ENCODE peak calls at places on chromosomes 4 and X, in eight cellular contexts. H is PC-9; O is mammary epithelial cell; B is heart right ventricle; C is HCT116; D is CD8-positive, alpha-beta T cell; L is CD8-positive, alpha-beta memory T cell; Q is HepG2. M is an unnamed sample.

GRCh38 chrX:48573690-48574269 is 504 bp upstream of the RBM3 start:
- DNase-seq in H (no peak), O (no peak), B (peak; percentile 42), C (no peak), D (peak; percentile 69), L (no peak), Q (no peak), M (no peak)

GRCh38 chr4:9703391-9703790 is 78.0 kb upstream of the DRD5 start:
- DNase-seq in H (peak; percentile 41), O (peak; percentile 34), B (peak; percentile 37), C (peak; percentile 52), D (peak; percentile 73), L (peak; percentile 46), Q (peak; percentile 35), M (peak; percentile 43)

GRCh38 chr4:31983677-31984076 is 1263.5 kb downstream of the PCDH7 start:
- DNase-seq in H (no peak), O (no peak), B (no peak), C (no peak), D (no peak), L (no peak), Q (no peak), M (no peak)

GRCh38 chr4:676871-677235 is 2.5 kb downstream of the MYL5 start:
- DNase-seq in H (no peak), O (no peak), B (no peak), C (no peak), D (no peak), L (no peak), Q (no peak), M (no peak)

GRCh38 chrX:1466232-1466661 is 13.5 kb upstream of the ASMTL start:
- DNase-seq in H (no peak), O (no peak), B (no peak), C (no peak), D (peak; percentile 15), L (no peak), Q (no peak), M (no peak)

GRCh38 chr4:80184791-80185756 is 12.2 kb upstream of the PRDM8 start:
- DNase-seq in H (no peak), O (no peak), B (no peak), C (no peak), D (no peak), L (no peak), Q (no peak), M (no peak)

GRCh38 chrX:65516756-65517155 is 17.8 kb downstream of the LAS1L start:
- DNase-seq in H (no peak), O (no peak), B (no peak), C (no peak), D (no peak), L (no peak), Q (no peak), M (no peak)

GRCh38 chr4:123877561-123877960 is 481.0 kb downstream of the SPRY1 start:
- DNase-seq in H (no peak), O (no peak), B (no peak), C (no peak), D (no peak), L (no peak), Q (no peak), M (no peak)

GRCh38 chr4:152935138-152935537 is 985 bp upstream of the FHDC1 start:
- DNase-seq in H (peak; percentile 68), O (no peak), B (no peak), C (peak; percentile 16), D (no peak), L (no peak), Q (no peak), M (no peak)

GRCh38 chr4:141706445-141706844 is 70.1 kb downstream of the IL15 start:
- DNase-seq in H (no peak), O (no peak), B (no peak), C (no peak), D (no peak), L (no peak), Q (no peak), M (no peak)

GRCh38 chrX:15623074-15623473 is 22.3 kb upstream of the ACE2 start:
- DNase-seq in H (no peak), O (no peak), B (no peak), C (no peak), D (no peak), L (no peak), Q (no peak), M (no peak)

GRCh38 chr4:156295676-156296075 is 342.0 kb upstream of the CTSO start:
- DNase-seq in H (no peak), O (no peak), B (no peak), C (no peak), D (no peak), L (no peak), Q (no peak), M (no peak)

GRCh38 chr4:46329118-46329976 is 60.6 kb downstream of the GABRA2 start:
- DNase-seq in H (peak; percentile 41), O (peak; percentile 60), B (no peak), C (no peak), D (no peak), L (no peak), Q (peak; percentile 46), M (peak; percentile 16)

GRCh38 chr4:150302553-150302952 is 224.3 kb downstream of the DCLK2 start:
- DNase-seq in H (peak; percentile 59), O (peak; percentile 87), B (no peak), C (peak; percentile 53), D (no peak), L (no peak), Q (peak; percentile 74), M (no peak)

GRCh38 chr4:46484881-46485280 is 95.0 kb upstream of the GABRA2 start:
- DNase-seq in H (no peak), O (peak; percentile 54), B (no peak), C (no peak), D (no peak), L (no peak), Q (no peak), M (no peak)

GRCh38 chr4:110787781-110788180 is 164.9 kb upstream of the PITX2 start:
- DNase-seq in H (no peak), O (no peak), B (no peak), C (no peak), D (no peak), L (no peak), Q (no peak), M (no peak)

GRCh38 chr4:153234923-153235322 is 30.7 kb downstream of the TRIM2 start:
- DNase-seq in H (no peak), O (peak; percentile 24), B (no peak), C (peak; percentile 56), D (no peak), L (no peak), Q (no peak), M (no peak)

GRCh38 chr4:113026556-113026955 is 22.9 kb upstream of the ANK2 start:
- DNase-seq in H (no peak), O (peak; percentile 29), B (no peak), C (no peak), D (no peak), L (no peak), Q (no peak), M (no peak)

GRCh38 chrX:34813618-34814017 is 129.0 kb upstream of the FAM47B start:
- DNase-seq in H (no peak), O (peak; percentile 9), B (no peak), C (no peak), D (no peak), L (no peak), Q (no peak), M (no peak)

GRCh38 chrX:13716905-13717304 is 17.5 kb downstream of the TRAPPC2 start:
- DNase-seq in H (no peak), O (no peak), B (no peak), C (no peak), D (peak; percentile 66), L (peak; percentile 66), Q (no peak), M (no peak)

GRCh38 chrX:13716455-13716854 is 18.0 kb downstream of the TRAPPC2 start:
- DNase-seq in H (no peak), O (no peak), B (no peak), C (no peak), D (peak; percentile 29), L (peak; percentile 32), Q (no peak), M (no peak)

GRCh38 chrX:13711141-13711540 is 22.2 kb downstream of the RAB9A start:
- DNase-seq in H (no peak), O (no peak), B (no peak), C (no peak), D (no peak), L (no peak), Q (no peak), M (no peak)
- H3K36me3 ChIP-seq in H (peaks cover 4% of the 10 kb centered on the region), O (peaks cover 33% of the 10 kb centered on the region), B (peaks cover 73% of the 10 kb centered on the region), C (no peaks in the 10 kb centered on the region), D (peaks cover 10% of the 10 kb centered on the region), L (no peaks in the 10 kb centered on the region), Q (no peaks in the 10 kb centered on the region), M (no peaks in the 10 kb centered on the region)

GRCh38 chr4:93828830-93829530 is 427 bp downstream of the ATOH1 start:
- DNase-seq in H (no peak), O (no peak), B (peak; percentile 11), C (no peak), D (no peak), L (no peak), Q (no peak), M (no peak)
- H3K4me3 ChIP-seq in H (peak overlapping the region; percentile 46), O (no peak overlapping the region), B (peak overlapping the region; percentile 27), C (peak overlapping the region; percentile 43), D (no peak overlapping the region), L (no peak overlapping the region), Q (peak overlapping the region; percentile 37), M (peak overlapping the region; percentile 52)

GRCh38 chr4:177315767-177316490 is 6.3 kb downstream of the NEIL3 start:
- DNase-seq in H (no peak), O (no peak), B (no peak), C (no peak), D (no peak), L (no peak), Q (no peak), M (no peak)

GRCh38 chr4:177308842-177309524 is 691 bp upstream of the NEIL3 start:
- DNase-seq in H (no peak), O (no peak), B (no peak), C (no peak), D (peak; percentile 22), L (no peak), Q (no peak), M (no peak)

GRCh38 chr4:177309525-177310371 is at the start of gene NEIL3:
- DNase-seq in H (peak; percentile 67), O (peak; percentile 82), B (peak; percentile 94), C (peak; percentile 73), D (peak; percentile 94), L (peak; percentile 88), Q (peak; percentile 79), M (peak; percentile 75)

GRCh38 chr4:177308125-177308524 is 1.5 kb upstream of the NEIL3 start:
- DNase-seq in H (no peak), O (peak; percentile 81), B (no peak), C (no peak), D (no peak), L (no peak), Q (peak; percentile 12), M (no peak)

GRCh38 chr4:177313263-177313662 is 3.6 kb downstream of the NEIL3 start:
- DNase-seq in H (no peak), O (no peak), B (no peak), C (no peak), D (no peak), L (no peak), Q (no peak), M (no peak)
- H3K4me1 ChIP-seq in H (peaks cover 6% of the 10 kb centered on the region), O (peaks cover 12% of the 10 kb centered on the region), B (peaks cover 20% of the 10 kb centered on the region), C (peaks cover 10% of the 10 kb centered on the region), D (peaks cover 9% of the 10 kb centered on the region), L (peaks cover 24% of the 10 kb centered on the region), Q (peaks cover 20% of the 10 kb centered on the region), M (no peaks in the 10 kb centered on the region)

DNA sequence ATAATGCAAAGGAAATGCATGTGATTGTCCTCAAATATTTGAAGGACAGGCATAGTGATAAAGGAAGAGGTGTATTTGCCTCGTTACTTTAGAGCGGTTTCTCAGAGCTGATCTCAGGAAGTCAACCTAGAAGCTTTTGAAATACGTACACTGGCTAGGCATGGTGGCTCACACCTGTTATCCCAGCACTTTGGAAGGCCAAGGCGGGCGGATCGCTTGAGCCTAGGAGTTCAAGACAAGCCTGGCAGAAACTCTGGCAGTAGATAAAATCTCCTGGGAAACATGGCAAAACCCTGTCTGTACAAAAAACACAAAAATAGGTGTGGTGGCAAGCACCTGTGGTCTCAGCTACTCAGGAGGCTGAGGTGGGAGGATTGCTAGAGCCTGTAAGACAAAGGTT is 24.9 kb downstream of the SMARCAD1 start:
- DNase-seq in H (no peak), O (no peak), B (no peak), C (no peak), D (no peak), L (no peak), Q (no peak), M (no peak)
- H3K36me3 ChIP-seq in H (no peaks in the 10 kb centered on the region), O (peaks cover 28% of the 10 kb centered on the region), B (peaks cover 87% of the 10 kb centered on the region), C (peaks cover 6% of the 10 kb centered on the region), D (peaks cover 3% of the 10 kb centered on the region), L (peaks cover 19% of the 10 kb centered on the region), Q (peaks cover 3% of the 10 kb centered on the region), M (peaks cover 2% of the 10 kb centered on the region)